ENCODE peak calls at places on chromosomes 2 and 18, in seven cellular contexts. U is SW480; R is T-cell; X is activated B cell treated with CpG ODN at 0.5 μM for 24 hours; K is CD4-positive, alpha-beta T cell; J is ecto neural progenitor cell; B is nephron progenitor cell. A is an unnamed sample.

GRCh38 chr2:129935118-129935517 is 44.3 kb upstream of the RAB6C start:
- DNase-seq in U (no peak), K (no peak), R (no peak), X (no peak), J (no peak), B (no peak), A (peak; percentile 27)

GRCh38 chr18:363327-364115 is 95.7 kb upstream of the THOC1 start:
- DNase-seq in J (no peak), R (no peak), U (peak; percentile 87), X (no peak), K (no peak), B (no peak), A (no peak)

GRCh38 chr2:129849559-129850160 is 129.8 kb upstream of the RAB6C start:
- DNase-seq in X (no peak), B (peak; percentile 27), R (no peak), J (no peak), K (no peak), U (peak; percentile 73), A (no peak)

GRCh38 chr2:10895231-10895630 is 16.5 kb upstream of the KCNF1 start:
- DNase-seq in U (no peak), K (no peak), R (no peak), J (peak; percentile 20), B (no peak), X (no peak), A (no peak)

GRCh38 chr2:239532305-239532649 is 131.5 kb upstream of the HDAC4 start:
- DNase-seq in U (no peak), R (no peak), X (no peak), B (no peak), J (no peak), K (no peak), A (no peak)

GRCh38 chr18:76955529-76956170 is 133.3 kb downstream of the ZNF236 start:
- DNase-seq in B (no peak), J (no peak), R (no peak), X (no peak), K (no peak), U (no peak), A (no peak)

GRCh38 chr18:13615432-13615861 is 110.9 kb downstream of the FAM210A start:
- DNase-seq in K (no peak), U (no peak), B (no peak), J (no peak), X (no peak), R (no peak), A (no peak)

GRCh38 chr18:69490813-69491212 is 90.1 kb downstream of the DOK6 start:
- DNase-seq in X (no peak), U (peak; percentile 1), B (no peak), R (no peak), J (no peak), K (no peak), A (no peak)

GRCh38 chr2:73896362-73897239 is 3.8 kb downstream of the ACTG2 start:
- DNase-seq in J (no peak), X (no peak), R (no peak), U (no peak), K (peak; percentile 6), B (no peak), A (no peak)

GRCh38 chr2:10828346-10828745 is 15.8 kb upstream of the PDIA6 start:
- DNase-seq in B (no peak), X (no peak), R (no peak), K (no peak), J (no peak), U (no peak), A (no peak)

GRCh38 chr2:124024491-124025348 is at the start of gene CNTNAP5:
- DNase-seq in X (no peak), R (no peak), U (no peak), B (peak; percentile 97), J (peak; percentile 92), K (no peak), A (peak; percentile 85)

GRCh38 chr2:46269545-46270273 is 27.5 kb upstream of the EPAS1 start:
- DNase-seq in B (no peak), J (no peak), R (no peak), X (no peak), U (no peak), K (no peak), A (no peak)

GRCh38 chr2:6773694-6774044 is 92.0 kb downstream of the CMPK2 start:
- DNase-seq in B (no peak), U (no peak), K (no peak), X (no peak), R (no peak), J (no peak), A (no peak)

GRCh38 chr2:113285816-113286215 is 7.1 kb upstream of the PAX8 start:
- DNase-seq in R (no peak), K (no peak), U (no peak), X (no peak), J (no peak), B (no peak), A (no peak)

GRCh38 chr2:128404709-128405466 is 86.2 kb upstream of the HS6ST1 start:
- DNase-seq in R (no peak), U (no peak), J (peak; percentile 39), K (no peak), B (no peak), X (no peak), A (peak; percentile 52)

GRCh38 chr2:230631470-230631869 is 81.2 kb upstream of the CAB39 start:
- DNase-seq in U (no peak), B (no peak), X (no peak), J (no peak), K (no peak), R (no peak), A (peak; percentile 6)

GRCh38 chr18:6857305-6857704 is 127.8 kb downstream of the ARHGAP28 start:
- DNase-seq in R (no peak), J (no peak), U (no peak), X (no peak), K (no peak), B (no peak), A (no peak)

GRCh38 chr2:66547113-66547512 is 112.2 kb downstream of the MEIS1 start:
- DNase-seq in U (no peak), K (no peak), B (no peak), X (no peak), J (no peak), R (no peak), A (no peak)

GRCh38 chr18:7514796-7515440 is 52.2 kb upstream of the PTPRM start:
- DNase-seq in R (no peak), J (peak; percentile 54), U (no peak), X (no peak), B (no peak), K (no peak), A (no peak)

GRCh38 chr18:55485666-55486065 is 102.3 kb downstream of the TCF4 start:
- DNase-seq in X (no peak), K (no peak), B (no peak), J (no peak), U (no peak), R (no peak), A (no peak)

GRCh38 chr18:74286106-74286856 is 5.5 kb downstream of the CYB5A start:
- DNase-seq in B (no peak), J (peak; percentile 23), U (no peak), X (no peak), K (no peak), R (no peak), A (no peak)

GRCh38 chr2:43358688-43359201 is 132.3 kb upstream of the ZFP36L2 start:
- DNase-seq in U (no peak), J (no peak), R (no peak), X (no peak), B (no peak), K (no peak), A (no peak)

GRCh38 chr2:72931280-72931910 is 14.1 kb downstream of the EMX1 start:
- DNase-seq in B (no peak), R (no peak), K (no peak), U (no peak), X (peak; percentile 4), J (no peak), A (no peak)

GRCh38 chr2:40642261-40642660 is 190.4 kb upstream of the SLC8A1 start:
- DNase-seq in J (no peak), K (no peak), X (no peak), U (no peak), R (no peak), B (no peak), A (no peak)

GRCh38 chr18:54822872-54823845 is 5.1 kb upstream of the RAB27B start:
- DNase-seq in X (no peak), J (no peak), R (no peak), K (no peak), U (no peak), B (no peak), A (no peak)

GRCh38 chr2:30398488-30398887 is 48.6 kb upstream of the LCLAT1 start:
- DNase-seq in K (no peak), R (no peak), J (no peak), B (no peak), U (peak; percentile 27), X (no peak), A (no peak)

GRCh38 chr2:95674186-95674585 is 82.4 kb downstream of the TRIM43 start:
- DNase-seq in K (no peak), U (no peak), R (no peak), X (no peak), J (no peak), B (no peak), A (no peak)

GRCh38 chr2:189175869-189176431 is 3.6 kb downstream of the COL5A2 start:
- DNase-seq in J (no peak), K (no peak), B (no peak), R (no peak), U (no peak), X (no peak), A (no peak)

GRCh38 chr2:85222792-85223191 is 89.6 kb downstream of the TCF7L1 start:
- DNase-seq in B (no peak), X (no peak), U (no peak), J (no peak), R (no peak), K (no peak), A (no peak)

GRCh38 chr18:9838144-9838877 is 47.5 kb upstream of the TXNDC2 start:
- DNase-seq in J (peak; percentile 74), X (no peak), R (no peak), K (no peak), U (peak; percentile 84), B (peak; percentile 29), A (no peak)